ENCODE peak calls at places on chromosome 6, in nine cellular contexts. Z is RWPE1, N is HCT116, W is HFFc6, E is fibroblast of pulmonary artery, L is fibroblast of the aortic adventitia, R is gastrocnemius medialis, Q is brain microvascular endothelial cell, X is cardiac fibroblast. I is an unnamed sample.

GRCh38 chr6:56820060-56820459 is 134.8 kb upstream of the BEND6 start:
- DNase-seq in R (no peak), E (no peak), Z (no peak), X (no peak), Q (no peak), N (no peak), L (no peak), W (no peak), I (no peak)

GRCh38 chr6:72894091-72894490 is 272.2 kb downstream of the KCNQ5 start:
- DNase-seq in L (no peak), W (no peak), R (no peak), X (no peak), Z (peak; percentile 39), N (no peak), E (no peak), Q (no peak), I (no peak)

GRCh38 chr6:3523288-3523670 is 66.4 kb upstream of the SLC22A23 start:
- DNase-seq in N (no peak), Z (no peak), W (no peak), E (no peak), Q (no peak), L (no peak), R (no peak), X (no peak), I (no peak)

GRCh38 chr6:3259491-3259958 is 778 bp downstream of the PSMG4 start:
- DNase-seq in R (peak; percentile 31), E (peak; percentile 31), Z (peak; percentile 27), X (peak; percentile 36), L (peak; percentile 35), W (peak; percentile 41), Q (peak; percentile 34), N (no peak), I (no peak)

GRCh38 chr6:45253457-45253856 is 74.7 kb upstream of the RUNX2 start:
- DNase-seq in E (no peak), N (no peak), X (no peak), W (no peak), L (no peak), Z (no peak), Q (no peak), R (no peak), I (no peak)

GRCh38 chr6:7129784-7130569 is 22.2 kb downstream of the RREB1 start:
- DNase-seq in N (no peak), L (peak; percentile 44), W (no peak), X (no peak), Q (peak; percentile 9), Z (peak; percentile 72), E (no peak), R (peak; percentile 91), I (no peak)

GRCh38 chr6:56866917-56867522 is 87.9 kb upstream of the BEND6 start:
- DNase-seq in Z (no peak), E (peak; percentile 66), Q (peak; percentile 29), N (no peak), L (peak; percentile 48), X (peak; percentile 45), R (no peak), W (no peak), I (no peak)

GRCh38 chr6:52497652-52498408 is 77.7 kb downstream of the EFHC1 start:
- DNase-seq in Q (no peak), W (no peak), Z (no peak), N (no peak), R (no peak), L (peak; percentile 63), E (peak; percentile 61), X (no peak), I (no peak)

GRCh38 chr6:82330171-82330804 is 33.3 kb upstream of the TPBG start:
- DNase-seq in W (no peak), E (no peak), L (no peak), R (no peak), N (no peak), Q (no peak), Z (no peak), X (no peak), I (no peak)

GRCh38 chr6:42996513-42996912 is 12.1 kb downstream of the PPP2R5D start:
- DNase-seq in Q (no peak), R (no peak), W (no peak), Z (no peak), N (no peak), L (no peak), X (no peak), E (no peak), I (no peak)
- TF ChIP-seq CTCF in Q (no peak), R (no peak), W (no peak), Z (no peak), N (no peak), L (no peak), X (peak; percentile 6), E (peak; percentile 18), I (no peak)

DNA sequence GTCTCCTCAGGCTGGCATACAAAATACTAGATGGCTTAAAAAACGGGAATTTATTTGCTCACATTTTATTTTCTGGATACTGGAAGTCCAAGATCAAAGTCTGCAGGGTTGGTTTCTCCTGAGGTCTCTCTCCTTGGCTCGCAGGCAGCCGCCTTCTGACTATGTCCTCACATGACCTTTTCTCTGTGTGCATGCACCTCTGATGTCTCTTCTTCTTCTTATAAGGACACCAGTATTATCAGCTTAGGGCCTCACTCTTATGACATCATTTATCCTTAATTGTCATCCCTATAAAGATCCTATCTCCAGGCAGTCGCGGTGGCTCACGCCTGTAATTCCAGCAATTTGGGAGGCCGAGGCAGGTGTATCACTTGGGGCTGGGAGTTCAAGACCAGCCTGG is 9.3 kb upstream of the TRIM27 start:
- DNase-seq in Q (no peak), N (no peak), E (no peak), W (no peak), L (no peak), R (no peak), Z (no peak), X (no peak), I (no peak)
- TF ChIP-seq CTCF in Q (no peak), N (no peak), E (no peak), W (no peak), L (no peak), R (no peak), Z (no peak), X (no peak), I (no peak)

GRCh38 chr6:99330159-99330558 is 19.3 kb downstream of the FAXC start:
- DNase-seq in E (peak; percentile 78), L (peak; percentile 75), Z (peak; percentile 48), W (peak; percentile 62), X (peak; percentile 75), N (peak; percentile 52), R (peak; percentile 18), Q (peak; percentile 76), I (peak; percentile 60)
- TF ChIP-seq CTCF in E (peak; percentile 93), L (peak; percentile 81), Z (peak; percentile 39), W (peak; percentile 93), X (peak; percentile 84), N (peak; percentile 86), R (peak; percentile 71), Q (peak; percentile 86), I (peak; percentile 81)

GRCh38 chr6:20386218-20386617 is 15.5 kb upstream of the E2F3 start:
- DNase-seq in X (no peak), Q (no peak), W (no peak), Z (no peak), E (no peak), L (no peak), N (no peak), R (no peak), I (no peak)
- TF ChIP-seq CTCF in X (no peak), Q (no peak), W (no peak), Z (no peak), E (no peak), L (no peak), N (no peak), R (no peak), I (no peak)

GRCh38 chr6:123777554-123777953 is 26.1 kb upstream of the NKAIN2 start:
- DNase-seq in Q (no peak), E (peak; percentile 36), X (peak; percentile 14), Z (peak; percentile 7), R (no peak), W (no peak), L (peak; percentile 25), N (no peak), I (no peak)
- TF ChIP-seq CTCF in Q (peak; percentile 31), E (peak; percentile 36), X (no peak), Z (peak; percentile 43), R (peak; percentile 34), W (no peak), L (peak; percentile 13), N (peak; percentile 31), I (no peak)

DNA sequence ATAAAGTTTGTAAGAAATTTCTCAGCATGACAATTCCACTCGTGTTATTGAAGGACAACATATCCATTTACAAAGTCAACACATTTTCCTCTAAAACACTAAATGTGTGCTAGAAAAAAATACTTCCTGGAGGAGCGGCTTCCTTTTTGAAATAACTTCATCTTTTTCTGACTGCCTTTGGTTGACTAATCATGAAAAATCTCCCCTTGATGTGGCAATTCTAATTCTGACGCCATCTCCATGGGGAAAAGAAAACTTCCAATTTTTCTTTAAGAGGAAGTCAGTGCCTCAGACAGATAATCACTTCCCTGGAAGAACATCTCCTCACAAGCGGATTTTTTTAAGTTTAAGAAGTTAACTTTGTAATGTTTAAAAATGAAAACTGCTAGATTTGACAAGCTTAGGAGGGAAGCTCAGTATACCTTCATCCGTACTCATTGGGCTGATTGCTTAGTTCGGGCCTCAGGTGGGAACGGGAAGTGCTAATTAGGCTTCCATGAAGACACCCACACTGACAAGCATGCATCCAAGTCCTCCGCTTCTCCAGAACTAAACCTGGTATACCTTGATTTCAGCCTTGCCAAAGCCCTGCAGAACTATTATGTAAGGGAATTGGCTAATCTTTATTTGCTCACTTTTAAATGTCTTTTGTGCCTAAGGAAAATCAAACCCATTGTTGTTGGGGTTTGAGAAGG is 35.1 kb upstream of the DUSP22 start:
- DNase-seq in R (no peak), E (peak; percentile 31), X (no peak), N (no peak), L (peak; percentile 57), W (no peak), Z (peak; percentile 72), Q (no peak), I (no peak)
- TF ChIP-seq CTCF in R (no peak), E (no peak), X (no peak), N (no peak), L (no peak), W (no peak), Z (no peak), Q (no peak), I (no peak)

GRCh38 chr6:26125015-26125690 is 37.9 kb downstream of the HFE start:
- DNase-seq in R (no peak), Z (no peak), Q (peak; percentile 4), X (peak; percentile 17), L (no peak), E (no peak), W (no peak), N (no peak), I (no peak)
- TF ChIP-seq CTCF in R (no peak), Z (no peak), Q (no peak), X (no peak), L (no peak), E (no peak), W (no peak), N (no peak), I (no peak)

I was measured in HFF-Myc.